ENCODE peak calls at places on chromosomes 4 and X, in eight cellular contexts. Y is transverse colon, H is ovary, S is esophagus squamous epithelium, F is adrenal gland, E is HepG2, K is breast epithelium, I is IMR-90. N is an unnamed sample.

GRCh38 chr4:41185614-41186609 is 28.4 kb downstream of the APBB2 start:
- DNase-seq in Y (no peak), H (no peak), S (no peak), F (no peak), E (no peak), K (no peak), I (peak; percentile 53), N (no peak)

GRCh38 chr4:130178106-130178505 is 1082.2 kb downstream of the C4orf33 start:
- DNase-seq in Y (no peak), H (no peak), S (no peak), F (no peak), E (no peak), K (no peak), I (no peak), N (no peak)

GRCh38 chr4:171812377-171813194 is 618 bp upstream of the GALNTL6 start:
- DNase-seq in Y (no peak), H (no peak), S (no peak), F (no peak), E (no peak), K (no peak), I (no peak), N (no peak)

GRCh38 chr4:6011271-6011671 is 7.0 kb downstream of the C4orf50 start:
- DNase-seq in Y (no peak), H (no peak), S (no peak), F (no peak), E (no peak), K (no peak), I (no peak), N (no peak)

GRCh38 chr4:73275318-73275654 is 16.7 kb upstream of the ANKRD17 start:
- DNase-seq in Y (no peak), H (no peak), S (no peak), F (no peak), E (peak; percentile 57), K (no peak), I (no peak), N (no peak)

GRCh38 chr4:154164931-154165839 is 326.4 kb downstream of the DCHS2 start:
- DNase-seq in Y (no peak), H (no peak), S (no peak), F (no peak), E (no peak), K (no peak), I (peak; percentile 77), N (peak; percentile 7)

GRCh38 chr4:123397276-123398150 is 918 bp downstream of the SPRY1 start:
- DNase-seq in Y (peak; percentile 64), H (peak; percentile 63), S (no peak), F (peak; percentile 40), E (peak; percentile 75), K (no peak), I (peak; percentile 36), N (no peak)

GRCh38 chrX:155434906-155435743 is 23.3 kb downstream of the F8A3 start:
- DNase-seq in Y (no peak), H (no peak), S (no peak), F (no peak), E (no peak), K (no peak), I (no peak), N (peak; percentile 4)

GRCh38 chrX:45344597-45344996 is 143.9 kb upstream of the DIPK2B start:
- DNase-seq in Y (no peak), H (no peak), S (no peak), F (no peak), E (no peak), K (no peak), I (peak; percentile 81), N (no peak)

GRCh38 chr4:87180767-87181166 is 39.7 kb downstream of the KLHL8 start:
- DNase-seq in Y (no peak), H (no peak), S (no peak), F (no peak), E (no peak), K (no peak), I (peak; percentile 12), N (no peak)

GRCh38 chrX:153600032-153600373 is 1.1 kb upstream of the CCNQ start:
- DNase-seq in Y (no peak), H (no peak), S (no peak), F (no peak), E (no peak), K (no peak), I (no peak), N (no peak)

GRCh38 chr4:81565137-81565870 is 93.6 kb upstream of the RASGEF1B start:
- DNase-seq in Y (peak; percentile 82), H (peak; percentile 51), S (no peak), F (peak; percentile 56), E (no peak), K (peak; percentile 55), I (no peak), N (peak; percentile 66)

GRCh38 chrX:152926279-152926678 is 28.4 kb downstream of the ZNF185 start:
- DNase-seq in Y (peak; percentile 22), H (peak; percentile 65), S (no peak), F (peak; percentile 80), E (peak; percentile 75), K (peak; percentile 78), I (peak; percentile 70), N (no peak)

GRCh38 chrX:115563633-115564182 is 2.7 kb downstream of the PLS3 start:
- DNase-seq in Y (no peak), H (no peak), S (no peak), F (no peak), E (no peak), K (no peak), I (no peak), N (no peak)

GRCh38 chr4:151987606-151988005 is 226.8 kb upstream of the GATB start:
- DNase-seq in Y (no peak), H (no peak), S (no peak), F (no peak), E (no peak), K (no peak), I (no peak), N (no peak)

GRCh38 chrX:14064632-14065432 is 35.1 kb upstream of the GEMIN8 start:
- DNase-seq in Y (peak; percentile 38), H (no peak), S (no peak), F (no peak), E (no peak), K (no peak), I (peak; percentile 51), N (no peak)

GRCh38 chrX:108312011-108312410 is 126.2 kb downstream of the COL4A6 start:
- DNase-seq in Y (no peak), H (no peak), S (no peak), F (no peak), E (no peak), K (no peak), I (peak; percentile 36), N (no peak)

GRCh38 chr4:39032218-39033085 is at the start of gene TMEM156:
- DNase-seq in Y (no peak), H (no peak), S (no peak), F (no peak), E (peak; percentile 12), K (no peak), I (peak; percentile 80), N (no peak)

GRCh38 chr4:39039108-39039507 is 6.9 kb upstream of the TMEM156 start:
- DNase-seq in Y (no peak), H (no peak), S (no peak), F (no peak), E (no peak), K (no peak), I (no peak), N (no peak)

GRCh38 chr4:39030726-39031125 is 1.5 kb downstream of the TMEM156 start:
- DNase-seq in Y (no peak), H (no peak), S (no peak), F (no peak), E (no peak), K (no peak), I (peak; percentile 41), N (no peak)

GRCh38 chr4:39037491-39037825 is 5.2 kb upstream of the TMEM156 start:
- DNase-seq in Y (no peak), H (no peak), S (no peak), F (no peak), E (no peak), K (no peak), I (peak; percentile 68), N (no peak)

DNA sequence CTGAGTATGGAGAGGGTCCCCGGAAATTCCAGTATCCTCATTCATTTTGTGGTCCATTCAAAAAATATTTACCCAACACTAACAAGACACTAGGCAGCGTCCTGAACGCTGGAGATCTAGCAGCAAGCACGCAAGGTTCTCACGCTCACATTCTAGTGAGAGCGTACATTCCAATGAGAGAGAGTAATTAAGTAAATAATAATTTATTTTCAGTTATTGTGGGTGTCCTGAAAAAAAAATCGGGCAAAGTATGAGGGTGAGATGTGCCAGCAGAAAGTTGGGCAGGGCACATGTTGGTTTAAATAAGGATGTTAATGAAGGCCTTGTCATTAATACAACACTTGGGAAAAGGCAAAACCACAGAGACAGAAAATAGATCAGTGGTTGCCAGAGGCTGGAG is 4.0 kb upstream of the TMEM156 start:
- DNase-seq in Y (no peak), H (no peak), S (no peak), F (no peak), E (peak; percentile 83), K (no peak), I (peak; percentile 63), N (no peak)
- H3K4me1 ChIP-seq in Y (no peaks in the 10 kb centered on the region), H (no peaks in the 10 kb centered on the region), S (no peaks in the 10 kb centered on the region), F (peaks cover 11% of the 10 kb centered on the region), E (peaks cover 40% of the 10 kb centered on the region), K (no peaks in the 10 kb centered on the region), I (peaks cover 14% of the 10 kb centered on the region), N (peaks cover 4% of the 10 kb centered on the region)

GRCh38 chr4:128521634-128522253 is 234.1 kb upstream of the PGRMC2 start:
- DNase-seq in Y (no peak), H (no peak), S (no peak), F (no peak), E (peak; percentile 7), K (no peak), I (peak; percentile 59), N (no peak)
- H3K27me3 ChIP-seq in Y (no peaks in the 10 kb centered on the region), H (no peaks in the 10 kb centered on the region), S (no peaks in the 10 kb centered on the region), F (no peaks in the 10 kb centered on the region), E (no peaks in the 10 kb centered on the region), K (no peaks in the 10 kb centered on the region), I (no peaks in the 10 kb centered on the region), N (no peaks in the 10 kb centered on the region)

DNA sequence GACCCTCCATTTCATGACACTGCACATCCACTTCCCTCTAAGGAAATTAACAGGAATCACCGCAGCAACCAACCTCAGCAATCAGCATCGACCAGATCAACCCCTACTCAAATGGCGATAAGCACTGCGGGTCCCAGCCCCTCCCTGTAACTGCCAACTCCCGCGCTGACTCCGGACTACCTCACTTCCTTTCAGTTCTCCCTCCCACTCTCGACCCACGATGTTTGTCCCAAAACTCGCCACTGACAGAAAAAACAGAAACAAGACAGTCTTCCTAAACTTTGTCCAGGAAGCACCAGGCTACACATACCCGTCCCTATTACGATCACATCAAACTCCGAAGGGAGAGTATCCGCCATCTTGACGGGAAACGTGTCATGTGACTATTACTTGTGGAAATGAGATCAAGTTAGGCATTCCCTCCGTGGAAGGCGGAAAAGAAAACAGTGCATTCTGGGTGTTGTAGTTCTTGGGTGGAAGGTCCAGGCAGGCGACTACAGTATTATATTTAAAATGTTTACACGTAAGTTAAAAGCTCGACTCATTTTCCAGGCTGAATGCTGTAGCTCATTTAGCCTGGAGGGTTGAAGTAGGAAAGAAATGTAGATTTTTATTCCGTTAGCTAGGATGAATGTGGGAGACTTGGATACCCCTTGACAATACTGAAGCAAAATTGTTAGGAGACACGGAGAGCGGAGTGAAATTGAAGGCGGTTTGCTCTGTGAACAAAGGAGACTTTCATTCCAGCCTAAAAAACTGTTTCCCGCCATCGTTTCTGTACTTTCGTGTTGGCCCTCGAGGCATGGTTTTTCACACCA is at the start of gene CHM:
- DNase-seq in Y (peak; percentile 58), H (peak; percentile 51), S (no peak), F (peak; percentile 68), E (peak; percentile 80), K (peak; percentile 68), I (peak; percentile 84), N (peak; percentile 14)
- TF ChIP-seq POLR2A in Y (peak; percentile 52), H (peak; percentile 33), S (no peak), F (no peak), E (peak; percentile 79), K (no peak), I (peak; percentile 82), N (peak; percentile 57)

GRCh38 chr4:159268607-159269006 is 165.7 kb downstream of the RAPGEF2 start:
- DNase-seq in Y (no peak), H (no peak), S (no peak), F (no peak), E (no peak), K (no peak), I (no peak), N (no peak)
- H3K4me1 ChIP-seq in Y (no peaks in the 10 kb centered on the region), H (peaks cover 2% of the 10 kb centered on the region), S (peaks cover 11% of the 10 kb centered on the region), F (peaks cover 50% of the 10 kb centered on the region), E (peaks cover 18% of the 10 kb centered on the region), K (no peaks in the 10 kb centered on the region), I (peaks cover 17% of the 10 kb centered on the region), N (peaks cover 33% of the 10 kb centered on the region)